ENCODE peak calls at places on chromosome 6, in eight cellular contexts. One of them, this sample, is unnamed.
A peak's percentile ranks its signal among the peaks of the same experiment; 100 is the strongest.

GRCh38 chr6:105488521-105489212 is 85.8 kb upstream of the PREP start:
- DNase-seq in stomach: no peak
- DNase-seq in IMR-90: peak; percentile 36
- DNase-seq in left ventricle myocardium inferior: no peak
- DNase-seq in heart left ventricle: no peak
- DNase-seq in RWPE2: no peak
- DNase-seq in hepatocyte: peak; percentile 28
- DNase-seq in heart right ventricle: no peak
- DNase-seq in this sample: no peak

GRCh38 chr6:10837009-10837691 is 1.2 kb downstream of the MAK start:
- DNase-seq in IMR-90: no peak
- DNase-seq in RWPE2: no peak
- DNase-seq in left ventricle myocardium inferior: peak; percentile 36
- DNase-seq in hepatocyte: peak; percentile 12
- DNase-seq in heart left ventricle: peak; percentile 45
- DNase-seq in stomach: peak; percentile 33
- DNase-seq in heart right ventricle: peak; percentile 36
- DNase-seq in this sample: peak; percentile 1

GRCh38 chr6:17418281-17419188 is 25.1 kb downstream of the CAP2 start:
- DNase-seq in left ventricle myocardium inferior: no peak
- DNase-seq in RWPE2: no peak
- DNase-seq in hepatocyte: no peak
- DNase-seq in IMR-90: peak; percentile 53
- DNase-seq in heart right ventricle: no peak
- DNase-seq in stomach: no peak
- DNase-seq in heart left ventricle: no peak
- DNase-seq in this sample: no peak

GRCh38 chr6:37074053-37074827 is 68.8 kb downstream of the FGD2 start:
- DNase-seq in heart right ventricle: peak; percentile 44
- DNase-seq in IMR-90: peak; percentile 44
- DNase-seq in RWPE2: no peak
- DNase-seq in left ventricle myocardium inferior: peak; percentile 53
- DNase-seq in heart left ventricle: peak; percentile 80
- DNase-seq in hepatocyte: peak; percentile 61
- DNase-seq in stomach: no peak
- DNase-seq in this sample: no peak

GRCh38 chr6:45377041-45377554 is 636 bp downstream of the SUPT3H start:
- DNase-seq in hepatocyte: no peak
- DNase-seq in stomach: no peak
- DNase-seq in left ventricle myocardium inferior: no peak
- DNase-seq in IMR-90: peak; percentile 16
- DNase-seq in heart left ventricle: no peak
- DNase-seq in heart right ventricle: no peak
- DNase-seq in RWPE2: peak; percentile 61
- DNase-seq in this sample: no peak

GRCh38 chr6:70884074-70884983 is 72.5 kb downstream of the B3GAT2 start:
- DNase-seq in hepatocyte: peak; percentile 80
- DNase-seq in heart left ventricle: peak; percentile 48
- DNase-seq in RWPE2: no peak
- DNase-seq in stomach: peak; percentile 62
- DNase-seq in heart right ventricle: peak; percentile 38
- DNase-seq in IMR-90: peak; percentile 33
- DNase-seq in left ventricle myocardium inferior: peak; percentile 28
- DNase-seq in this sample: peak; percentile 64

GRCh38 chr6:138372711-138373463 is 4.8 kb upstream of the SMIM28 start:
- DNase-seq in left ventricle myocardium inferior: no peak
- DNase-seq in hepatocyte: no peak
- DNase-seq in heart left ventricle: no peak
- DNase-seq in heart right ventricle: no peak
- DNase-seq in IMR-90: no peak
- DNase-seq in stomach: no peak
- DNase-seq in RWPE2: no peak
- DNase-seq in this sample: peak; percentile 26

GRCh38 chr6:111707773-111708172 is 102.1 kb upstream of the TRAF3IP2 start:
- DNase-seq in heart right ventricle: no peak
- DNase-seq in left ventricle myocardium inferior: no peak
- DNase-seq in stomach: no peak
- DNase-seq in RWPE2: no peak
- DNase-seq in IMR-90: no peak
- DNase-seq in hepatocyte: no peak
- DNase-seq in heart left ventricle: no peak
- DNase-seq in this sample: no peak

GRCh38 chr6:111971181-111971829 is 82.6 kb upstream of the CCN6 start:
- DNase-seq in heart right ventricle: no peak
- DNase-seq in IMR-90: no peak
- DNase-seq in left ventricle myocardium inferior: no peak
- DNase-seq in heart left ventricle: no peak
- DNase-seq in hepatocyte: no peak
- DNase-seq in RWPE2: no peak
- DNase-seq in stomach: no peak
- DNase-seq in this sample: no peak

GRCh38 chr6:109767961-109768360 is 76.9 kb downstream of the FIG4 start:
- DNase-seq in stomach: no peak
- DNase-seq in left ventricle myocardium inferior: no peak
- DNase-seq in IMR-90: no peak
- DNase-seq in RWPE2: no peak
- DNase-seq in heart left ventricle: no peak
- DNase-seq in hepatocyte: no peak
- DNase-seq in heart right ventricle: no peak
- DNase-seq in this sample: no peak

GRCh38 chr6:11324453-11325023 is 92.1 kb upstream of the NEDD9 start:
- DNase-seq in hepatocyte: no peak
- DNase-seq in left ventricle myocardium inferior: no peak
- DNase-seq in RWPE2: no peak
- DNase-seq in IMR-90: peak; percentile 19
- DNase-seq in heart left ventricle: no peak
- DNase-seq in stomach: no peak
- DNase-seq in heart right ventricle: no peak
- DNase-seq in this sample: no peak

GRCh38 chr6:35543459-35544193 is 30.9 kb upstream of the TULP1 start:
- DNase-seq in heart right ventricle: no peak
- DNase-seq in RWPE2: no peak
- DNase-seq in stomach: no peak
- DNase-seq in hepatocyte: no peak
- DNase-seq in heart left ventricle: no peak
- DNase-seq in IMR-90: no peak
- DNase-seq in left ventricle myocardium inferior: no peak
- DNase-seq in this sample: no peak

GRCh38 chr6:108566406-108566805 is 5.7 kb downstream of the FOXO3 start:
- DNase-seq in heart left ventricle: no peak
- DNase-seq in heart right ventricle: no peak
- DNase-seq in IMR-90: no peak
- DNase-seq in hepatocyte: no peak
- DNase-seq in RWPE2: no peak
- DNase-seq in stomach: no peak
- DNase-seq in left ventricle myocardium inferior: no peak
- DNase-seq in this sample: no peak

GRCh38 chr6:87407531-87407895 is 259 bp upstream of the CFAP206 start:
- DNase-seq in hepatocyte: peak; percentile 64
- DNase-seq in stomach: no peak
- DNase-seq in heart right ventricle: no peak
- DNase-seq in IMR-90: peak; percentile 41
- DNase-seq in left ventricle myocardium inferior: no peak
- DNase-seq in RWPE2: no peak
- DNase-seq in heart left ventricle: peak; percentile 52
- DNase-seq in this sample: no peak

GRCh38 chr6:42813906-42814444 is 32.1 kb downstream of the BICRAL start:
- DNase-seq in IMR-90: no peak
- DNase-seq in stomach: no peak
- DNase-seq in heart right ventricle: no peak
- DNase-seq in left ventricle myocardium inferior: no peak
- DNase-seq in hepatocyte: no peak
- DNase-seq in RWPE2: no peak
- DNase-seq in heart left ventricle: no peak
- DNase-seq in this sample: no peak

GRCh38 chr6:153862139-153862538 is 176.9 kb upstream of the OPRM1 start:
- DNase-seq in heart left ventricle: no peak
- DNase-seq in stomach: no peak
- DNase-seq in hepatocyte: no peak
- DNase-seq in heart right ventricle: no peak
- DNase-seq in RWPE2: no peak
- DNase-seq in left ventricle myocardium inferior: no peak
- DNase-seq in IMR-90: no peak
- DNase-seq in this sample: no peak
- H3K9me3 ChIP-seq in heart left ventricle: no peaks in the 10 kb centered on the region
- H3K9me3 ChIP-seq in stomach: peaks cover 2% of the 10 kb centered on the region
- H3K9me3 ChIP-seq in hepatocyte: no peaks in the 10 kb centered on the region
- H3K9me3 ChIP-seq in heart right ventricle: peaks cover 2% of the 10 kb centered on the region
- H3K9me3 ChIP-seq in RWPE2: no peaks in the 10 kb centered on the region
- H3K9me3 ChIP-seq in left ventricle myocardium inferior: peaks cover 11% of the 10 kb centered on the region
- H3K9me3 ChIP-seq in IMR-90: peaks cover 16% of the 10 kb centered on the region
- H3K9me3 ChIP-seq in this sample: no peaks in the 10 kb centered on the region

DNA sequence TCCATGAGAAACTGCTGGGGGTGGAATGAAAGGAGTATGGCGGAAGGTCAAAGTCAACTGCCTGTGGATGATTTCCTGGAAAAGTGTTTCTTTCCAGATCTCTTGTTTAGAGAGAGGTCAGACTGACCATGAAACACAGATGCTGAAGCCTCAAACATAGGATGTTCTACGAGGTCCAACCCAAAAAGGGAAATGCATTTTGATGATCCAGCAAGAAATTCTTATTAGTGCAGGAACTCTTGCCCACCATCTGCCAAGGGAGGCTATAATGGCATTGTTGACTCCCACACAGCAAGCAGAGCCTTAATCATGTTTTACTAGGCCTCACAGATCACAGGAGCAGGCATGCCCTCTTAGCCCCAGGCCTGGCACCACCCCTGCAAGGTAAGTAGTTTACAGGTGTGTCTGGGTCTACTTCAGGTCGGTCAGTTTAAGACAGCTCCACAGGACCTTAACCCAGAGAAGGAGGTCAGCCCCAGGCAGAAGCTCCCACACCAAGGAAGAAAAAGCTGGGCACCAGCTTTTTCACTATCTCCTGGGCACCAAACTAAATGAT is 67.6 kb upstream of the CNKSR3 start:
- DNase-seq in hepatocyte: no peak
- DNase-seq in heart left ventricle: no peak
- DNase-seq in stomach: no peak
- DNase-seq in RWPE2: no peak
- DNase-seq in IMR-90: no peak
- DNase-seq in heart right ventricle: no peak
- DNase-seq in left ventricle myocardium inferior: no peak
- DNase-seq in this sample: no peak
- H3K4me1 ChIP-seq in hepatocyte: no peaks in the 10 kb centered on the region
- H3K4me1 ChIP-seq in heart left ventricle: no peaks in the 10 kb centered on the region
- H3K4me1 ChIP-seq in stomach: no peaks in the 10 kb centered on the region
- H3K4me1 ChIP-seq in RWPE2: peaks cover 12% of the 10 kb centered on the region
- H3K4me1 ChIP-seq in IMR-90: no peaks in the 10 kb centered on the region
- H3K4me1 ChIP-seq in heart right ventricle: no peaks in the 10 kb centered on the region
- H3K4me1 ChIP-seq in left ventricle myocardium inferior: no peaks in the 10 kb centered on the region
- H3K4me1 ChIP-seq in this sample: no peaks in the 10 kb centered on the region

GRCh38 chr6:15433517-15433874 is 187.6 kb downstream of the JARID2 start:
- DNase-seq in stomach: no peak
- DNase-seq in RWPE2: no peak
- DNase-seq in IMR-90: no peak
- DNase-seq in heart right ventricle: no peak
- DNase-seq in left ventricle myocardium inferior: no peak
- DNase-seq in heart left ventricle: no peak
- DNase-seq in hepatocyte: no peak
- DNase-seq in this sample: no peak
- H3K4me3 ChIP-seq in stomach: no peak overlapping the region
- H3K4me3 ChIP-seq in RWPE2: no peak overlapping the region
- H3K4me3 ChIP-seq in IMR-90: no peak overlapping the region
- H3K4me3 ChIP-seq in heart right ventricle: no peak overlapping the region
- H3K4me3 ChIP-seq in left ventricle myocardium inferior: no peak overlapping the region
- H3K4me3 ChIP-seq in heart left ventricle: no peak overlapping the region
- H3K4me3 ChIP-seq in hepatocyte: no peak overlapping the region
- H3K4me3 ChIP-seq in this sample: no peak overlapping the region

DNA sequence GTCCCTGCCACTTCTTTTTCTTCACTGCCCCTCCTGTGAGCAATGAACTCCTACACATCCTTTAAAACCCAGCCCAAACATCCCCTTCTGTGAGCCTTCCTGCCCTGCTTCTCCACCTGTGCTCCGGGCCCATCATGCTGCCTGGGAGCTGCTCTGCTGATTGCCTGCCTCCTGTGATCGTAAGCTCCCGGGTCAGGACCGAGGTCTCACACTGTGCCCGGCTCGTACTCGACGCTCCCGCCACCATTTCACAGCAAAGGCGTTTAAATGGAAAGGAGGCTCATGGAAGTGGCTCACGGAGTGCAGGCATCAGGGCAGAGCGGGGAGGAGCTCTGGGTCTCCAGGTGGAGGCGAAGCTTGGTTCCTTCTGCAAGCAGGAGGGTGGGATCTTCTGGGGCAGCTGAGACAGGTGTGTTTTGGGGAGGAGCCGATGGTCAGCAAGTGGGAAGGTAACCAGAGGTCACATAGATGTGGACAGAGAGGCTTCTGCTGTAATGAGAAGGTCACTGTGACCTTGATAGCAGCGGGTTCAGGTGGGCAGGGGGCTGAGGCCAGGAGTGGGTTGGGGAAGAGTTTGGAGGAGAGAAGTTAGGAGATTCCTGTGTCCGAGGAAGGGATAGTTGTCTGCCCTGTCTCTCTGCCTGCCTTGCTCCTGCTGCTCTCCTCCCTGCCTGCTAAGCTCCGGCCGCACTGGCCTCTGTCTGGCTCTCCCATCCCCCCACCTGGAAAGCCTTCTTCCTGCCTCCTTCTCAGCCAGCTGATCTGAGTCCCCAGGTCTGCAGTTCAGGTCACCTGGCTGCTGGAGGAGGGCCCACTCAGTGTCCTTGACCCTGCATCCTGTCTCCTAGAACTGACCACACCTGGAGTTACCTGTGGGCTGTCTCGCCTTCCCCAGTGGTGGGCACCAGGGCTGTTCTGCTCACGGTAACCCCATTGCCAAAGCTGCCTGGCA is 52.7 kb upstream of the FRMD1 start:
- DNase-seq in left ventricle myocardium inferior: no peak
- DNase-seq in heart right ventricle: no peak
- DNase-seq in stomach: peak; percentile 65
- DNase-seq in heart left ventricle: no peak
- DNase-seq in IMR-90: no peak
- DNase-seq in hepatocyte: peak; percentile 37
- DNase-seq in RWPE2: no peak
- DNase-seq in this sample: no peak
- H3K9me3 ChIP-seq in left ventricle myocardium inferior: no peaks in the 10 kb centered on the region
- H3K9me3 ChIP-seq in heart right ventricle: no peaks in the 10 kb centered on the region
- H3K9me3 ChIP-seq in stomach: no peaks in the 10 kb centered on the region
- H3K9me3 ChIP-seq in heart left ventricle: no peaks in the 10 kb centered on the region
- H3K9me3 ChIP-seq in IMR-90: no peaks in the 10 kb centered on the region
- H3K9me3 ChIP-seq in hepatocyte: no peaks in the 10 kb centered on the region
- H3K9me3 ChIP-seq in RWPE2: no peaks in the 10 kb centered on the region
- H3K9me3 ChIP-seq in this sample: no peaks in the 10 kb centered on the region